ENCODE peak calls at places on chromosomes 13 and 19, in five cellular contexts. J is body of pancreas, Y is heart left ventricle, I is breast epithelium, T is sigmoid colon. B is an unnamed sample.

GRCh38 chr13:31204592-31204991 is 4.8 kb downstream of the B3GLCT start:
- DNase-seq in J (no peak), Y (no peak), I (no peak), T (no peak), B (no peak)

GRCh38 chr13:98996046-98996445 is 18.2 kb upstream of the DOCK9 start:
- DNase-seq in J (no peak), Y (no peak), I (no peak), T (no peak), B (no peak)

GRCh38 chr19:34985249-34986022 is 14.7 kb upstream of the GRAMD1A start:
- DNase-seq in J (peak; percentile 73), Y (no peak), I (peak; percentile 46), T (no peak), B (no peak)

GRCh38 chr13:62356977-62357376 is 941.3 kb upstream of the PCDH20 start:
- DNase-seq in J (no peak), Y (no peak), I (no peak), T (no peak), B (no peak)

GRCh38 chr13:26584713-26585112 is 27.2 kb downstream of the WASF3 start:
- DNase-seq in J (no peak), Y (no peak), I (no peak), T (no peak), B (no peak)

GRCh38 chr13:114067886-114068722 is 64.3 kb downstream of the RASA3 start:
- DNase-seq in J (no peak), Y (peak; percentile 70), I (no peak), T (peak; percentile 61), B (no peak)

GRCh38 chr13:40974460-40975407 is 44.4 kb downstream of the ELF1 start:
- DNase-seq in J (peak; percentile 38), Y (no peak), I (no peak), T (no peak), B (no peak)

GRCh38 chr19:35995655-35995993 is 636 bp downstream of the SDHAF1 start:
- DNase-seq in J (peak; percentile 61), Y (no peak), I (no peak), T (peak; percentile 90), B (peak; percentile 85)

GRCh38 chr13:97339019-97339988 is 94.7 kb upstream of the RAP2A start:
- DNase-seq in J (peak; percentile 63), Y (no peak), I (no peak), T (peak; percentile 91), B (no peak)

GRCh38 chr13:59867867-59868266 is 295.9 kb downstream of the DIAPH3 start:
- DNase-seq in J (no peak), Y (no peak), I (no peak), T (no peak), B (no peak)

GRCh38 chr19:44803442-44804428 is 5.2 kb upstream of the BCAM start:
- DNase-seq in J (no peak), Y (no peak), I (peak; percentile 66), T (no peak), B (no peak)

GRCh38 chr19:45448887-45449299 is 18.9 kb upstream of the FOSB start:
- DNase-seq in J (no peak), Y (no peak), I (no peak), T (no peak), B (no peak)

GRCh38 chr19:42271045-42271419 is 2.0 kb downstream of the CIC start:
- DNase-seq in J (no peak), Y (no peak), I (no peak), T (no peak), B (no peak)

GRCh38 chr13:22064854-22065646 is 394.2 kb downstream of the FGF9 start:
- DNase-seq in J (no peak), Y (no peak), I (no peak), T (no peak), B (peak; percentile 62)

GRCh38 chr19:4678881-4679379 is 8.8 kb upstream of the MYDGF start:
- DNase-seq in J (no peak), Y (no peak), I (no peak), T (no peak), B (no peak)

GRCh38 chr13:37385248-37385647 is 213.3 kb downstream of the POSTN start:
- DNase-seq in J (no peak), Y (no peak), I (no peak), T (no peak), B (no peak)

GRCh38 chr13:41835871-41836270 is 125.0 kb downstream of the VWA8 start:
- DNase-seq in J (no peak), Y (no peak), I (no peak), T (no peak), B (no peak)

GRCh38 chr13:114339779-114340534 is 25.7 kb downstream of the CHAMP1 start:
- DNase-seq in J (peak; percentile 66), Y (no peak), I (no peak), T (peak; percentile 74), B (no peak)

GRCh38 chr19:10105241-10106099 is 692 bp upstream of the PPAN start:
- DNase-seq in J (no peak), Y (no peak), I (no peak), T (no peak), B (no peak)

GRCh38 chr13:110564472-110564985 is 3.0 kb upstream of the RAB20 start:
- DNase-seq in J (no peak), Y (no peak), I (no peak), T (no peak), B (no peak)

GRCh38 chr13:30908416-30908980 is 2.4 kb downstream of the MEDAG start:
- DNase-seq in J (no peak), Y (no peak), I (no peak), T (no peak), B (no peak)

GRCh38 chr13:52851153-52851962 is 2.9 kb upstream of the PCDH8 start:
- DNase-seq in J (peak; percentile 49), Y (peak; percentile 55), I (no peak), T (no peak), B (no peak)

GRCh38 chr19:18776736-18777135 is 14.4 kb downstream of the COMP start:
- DNase-seq in J (no peak), Y (peak; percentile 55), I (no peak), T (no peak), B (no peak)

GRCh38 chr19:45693168-45693788 is 812 bp downstream of the QPCTL start:
- DNase-seq in J (peak; percentile 86), Y (peak; percentile 87), I (peak; percentile 62), T (peak; percentile 88), B (peak; percentile 92)

GRCh38 chr13:25911020-25911419 is 140.8 kb downstream of the SHISA2 start:
- DNase-seq in J (no peak), Y (no peak), I (no peak), T (no peak), B (no peak)

GRCh38 chr13:30872685-30873443 is 33.2 kb upstream of the MEDAG start:
- DNase-seq in J (peak; percentile 15), Y (no peak), I (peak; percentile 57), T (peak; percentile 85), B (no peak)

GRCh38 chr13:20405691-20406090 is 120.0 kb downstream of the CRYL1 start:
- DNase-seq in J (no peak), Y (no peak), I (no peak), T (no peak), B (no peak)

DNA sequence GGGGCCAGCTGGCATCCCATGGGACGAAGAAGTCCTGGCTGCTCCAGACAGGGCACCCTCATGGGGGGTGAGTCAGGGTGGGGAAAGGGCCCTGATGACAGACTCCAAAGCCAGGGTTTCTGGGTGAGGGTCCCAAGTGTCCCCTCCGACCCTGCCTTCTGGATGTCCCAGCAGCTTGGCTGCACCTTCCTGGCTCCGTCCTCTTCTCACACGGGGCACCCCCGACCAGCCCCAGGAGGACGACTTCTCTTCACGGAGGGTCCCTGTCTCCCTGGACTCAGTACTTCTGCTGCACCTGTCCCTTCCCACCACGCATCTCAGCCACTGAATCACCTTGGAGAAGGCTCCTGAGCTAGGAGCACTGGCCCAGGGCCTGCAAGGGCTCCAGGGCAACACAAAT is 19.9 kb downstream of the MIER2 start:
- DNase-seq in J (no peak), Y (no peak), I (no peak), T (no peak), B (no peak)
- H3K36me3 ChIP-seq in J (no peaks in the 10 kb centered on the region), Y (peaks cover 60% of the 10 kb centered on the region), I (peaks cover 14% of the 10 kb centered on the region), T (peaks cover 12% of the 10 kb centered on the region), B (peaks cover 64% of the 10 kb centered on the region)

DNA sequence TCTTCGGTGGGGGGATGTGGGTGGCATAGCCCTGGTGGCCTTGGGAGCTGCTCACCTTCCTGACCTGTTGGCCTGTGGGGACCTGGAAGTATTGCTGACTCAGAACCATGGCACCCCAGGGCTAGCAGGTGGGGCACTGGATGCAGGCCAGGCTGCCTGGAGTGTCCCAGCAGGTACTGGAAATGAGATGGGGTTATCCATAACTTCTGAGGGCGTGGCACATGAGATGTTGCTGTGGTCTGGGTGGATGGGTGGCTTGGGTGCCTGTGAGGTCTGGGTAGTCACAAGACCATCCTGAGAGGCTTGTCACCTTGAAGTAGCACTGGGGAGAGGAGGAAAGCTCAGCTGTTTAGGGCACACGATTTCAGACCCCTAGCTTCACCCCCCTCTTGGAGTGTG is 636 bp upstream of the RNF225 start:
- DNase-seq in J (no peak), Y (no peak), I (no peak), T (no peak), B (no peak)
- H3K36me3 ChIP-seq in J (peaks cover 17% of the 10 kb centered on the region), Y (peaks cover 47% of the 10 kb centered on the region), I (no peaks in the 10 kb centered on the region), T (no peaks in the 10 kb centered on the region), B (peaks cover 56% of the 10 kb centered on the region)

DNA sequence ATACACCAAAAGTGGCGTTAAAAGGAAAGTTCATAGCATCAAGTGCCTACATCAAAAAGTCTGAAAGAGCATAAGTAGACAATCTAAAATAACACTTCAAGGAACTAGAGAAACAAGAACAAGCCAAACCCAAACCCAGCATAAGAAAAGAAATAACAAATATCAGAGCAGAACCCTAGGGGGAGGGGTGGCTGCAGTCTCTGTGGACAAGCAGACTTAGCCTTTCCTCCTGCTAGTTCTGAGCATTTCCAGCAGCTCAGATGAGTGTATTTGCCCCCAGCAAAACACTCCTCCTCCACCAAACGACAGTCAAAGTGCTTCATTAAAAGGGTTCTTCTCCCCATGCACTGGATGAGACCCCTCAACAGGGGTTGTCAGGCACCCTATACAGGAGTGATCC is 7.1 kb upstream of the ZNF90 start:
- DNase-seq in J (no peak), Y (no peak), I (no peak), T (no peak), B (no peak)
- H3K36me3 ChIP-seq in J (no peaks in the 10 kb centered on the region), Y (no peaks in the 10 kb centered on the region), I (no peaks in the 10 kb centered on the region), T (no peaks in the 10 kb centered on the region), B (no peaks in the 10 kb centered on the region)

GRCh38 chr19:47267350-47267759 is 7.3 kb upstream of the INAFM1 start:
- DNase-seq in J (peak; percentile 80), Y (no peak), I (no peak), T (no peak), B (no peak)

GRCh38 chr19:47264629-47265028 is 8.3 kb downstream of the CCDC9 start:
- DNase-seq in J (no peak), Y (no peak), I (no peak), T (no peak), B (no peak)

GRCh38 chr19:47268028-47268427 is 6.7 kb upstream of the INAFM1 start:
- DNase-seq in J (no peak), Y (no peak), I (no peak), T (no peak), B (no peak)

GRCh38 chr19:47269596-47269995 is 5.1 kb upstream of the INAFM1 start:
- DNase-seq in J (no peak), Y (no peak), I (no peak), T (no peak), B (no peak)

DNA sequence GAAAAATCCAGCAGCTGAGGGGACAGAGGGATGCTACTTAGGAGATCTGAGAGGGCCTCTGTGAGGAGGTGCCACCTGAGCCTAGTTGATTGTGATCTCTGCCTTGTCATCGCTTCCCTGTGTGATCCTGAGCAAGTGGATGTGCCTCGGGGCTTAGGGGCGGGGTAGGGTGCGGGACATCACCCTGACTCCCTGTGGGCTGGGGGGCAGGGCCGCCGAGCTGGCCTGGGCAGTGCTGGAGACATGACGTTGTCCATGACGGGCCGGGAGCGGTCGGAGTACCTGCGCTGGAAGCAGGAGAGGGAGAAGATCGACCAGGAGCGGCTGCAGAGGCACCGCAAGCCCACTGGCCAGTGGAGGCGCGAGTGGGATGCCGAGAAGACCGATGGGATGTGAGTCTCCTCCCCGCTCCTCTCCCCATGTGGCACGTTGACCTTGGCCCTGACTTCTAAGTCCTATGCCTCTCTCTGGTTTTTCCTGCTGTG is 8.2 kb upstream of the INAFM1 start:
- DNase-seq in J (no peak), Y (no peak), I (no peak), T (no peak), B (peak; percentile 76)
- H3K36me3 ChIP-seq in J (peaks cover 16% of the 10 kb centered on the region), Y (peaks cover 93% of the 10 kb centered on the region), I (no peaks in the 10 kb centered on the region), T (peaks cover 29% of the 10 kb centered on the region), B (peaks cover 100% of the 10 kb centered on the region)

B was measured in spleen.